ENCODE peak calls at places on chromosomes 2 and 18, in eight cellular contexts. F is spleen, N is K562, E is stomach, Q is heart left ventricle, X is suprapubic skin, Y is breast epithelium, R is uterus. D is an unnamed sample. For H3K27me3, the result is how much of the 10 kb centered on the place peaks cover.

GRCh38 chr2:181656450-181657261 is at the start of gene CERKL:
- DNase-seq in N (no peak), E (peak), R (no peak), Y (no peak), X (no peak), F (peak), Q (peak), D (peak)

GRCh38 chr2:20422679-20423271 is 24.1 kb upstream of the RHOB start:
- DNase-seq in X (peak), E (no peak), R (no peak), Y (no peak), N (peak), Q (peak), F (no peak), D (no peak)

GRCh38 chr2:46430992-46431391 is 48.4 kb upstream of the TMEM247 start:
- DNase-seq in X (no peak), F (no peak), Y (no peak), N (no peak), Q (no peak), R (no peak), E (no peak), D (no peak)

GRCh38 chr2:95158891-95159619 is 593 bp downstream of the ZNF514 start:
- DNase-seq in E (peak), Y (peak), F (peak), Q (peak), X (peak), R (peak), N (peak), D (peak)

GRCh38 chr2:176830362-176830761 is 382.2 kb upstream of the HNRNPA3 start:
- DNase-seq in Q (no peak), E (no peak), F (no peak), X (no peak), R (no peak), Y (no peak), N (no peak), D (no peak)

GRCh38 chr18:13448028-13448795 is 229.7 kb downstream of the LDLRAD4 start:
- DNase-seq in Y (no peak), R (no peak), F (no peak), X (no peak), E (no peak), Q (no peak), N (no peak), D (no peak)

GRCh38 chr18:45567123-45567522 is 48.2 kb upstream of the SLC14A2 start:
- DNase-seq in F (no peak), Q (peak), R (peak), E (no peak), Y (no peak), N (no peak), X (no peak), D (no peak)

GRCh38 chr2:240815761-240816583 is 4.0 kb downstream of the KIF1A start:
- DNase-seq in N (no peak), F (peak), Q (no peak), Y (no peak), E (peak), X (no peak), R (no peak), D (no peak)

GRCh38 chr18:22858121-22858520 is 75.0 kb upstream of the RBBP8 start:
- DNase-seq in F (no peak), Q (no peak), R (no peak), E (no peak), X (no peak), N (no peak), Y (no peak), D (no peak)

GRCh38 chr2:181678033-181678586 is 2.2 kb downstream of the NEUROD1 start:
- DNase-seq in E (peak), X (no peak), R (peak), N (peak), F (peak), Q (peak), Y (peak), D (peak)

GRCh38 chr2:205607146-205607545 is 75.2 kb upstream of the NRP2 start:
- DNase-seq in F (no peak), Q (no peak), N (no peak), R (no peak), E (no peak), Y (no peak), X (no peak), D (no peak)

GRCh38 chr2:27823564-27823963 is 52.0 kb downstream of the MRPL33 start:
- DNase-seq in E (no peak), Y (no peak), R (no peak), N (no peak), Q (no peak), X (no peak), F (no peak), D (no peak)

GRCh38 chr2:112648081-112648480 is 2.3 kb downstream of the SLC20A1 start:
- DNase-seq in Y (no peak), N (no peak), F (no peak), Q (no peak), X (no peak), R (no peak), E (no peak), D (no peak)

GRCh38 chr2:218799990-218800389 is 18.0 kb downstream of the CYP27A1 start:
- DNase-seq in Y (no peak), Q (no peak), X (no peak), F (no peak), N (no peak), R (no peak), E (no peak), D (no peak)

GRCh38 chr18:72058851-72059250 is 485.3 kb downstream of the CBLN2 start:
- DNase-seq in F (no peak), Y (no peak), Q (no peak), E (no peak), X (no peak), N (no peak), R (no peak), D (no peak)

GRCh38 chr2:186912979-186913378 is 64.0 kb upstream of the ZSWIM2 start:
- DNase-seq in Y (no peak), X (no peak), Q (no peak), E (no peak), R (no peak), F (no peak), N (no peak), D (no peak)

GRCh38 chr18:44592639-44593038 is 88.0 kb upstream of the SETBP1 start:
- DNase-seq in F (no peak), R (no peak), N (no peak), E (no peak), Q (peak), X (no peak), Y (no peak), D (no peak)

GRCh38 chr2:195318440-195319111 is 338.4 kb upstream of the SLC39A10 start:
- DNase-seq in X (no peak), Q (no peak), R (no peak), N (peak), F (no peak), Y (no peak), E (no peak), D (peak)

GRCh38 chr18:12520442-12520992 is 112.8 kb downstream of the PRELID3A start:
- DNase-seq in Q (no peak), R (no peak), Y (no peak), X (no peak), F (no peak), E (no peak), N (no peak), D (no peak)

GRCh38 chr18:11871501-11871900 is 20.3 kb downstream of the CHMP1B start:
- DNase-seq in E (no peak), X (no peak), N (no peak), R (no peak), Y (no peak), Q (no peak), F (no peak), D (no peak)

GRCh38 chr2:28656937-28657615 is 94.6 kb upstream of the PPP1CB start:
- DNase-seq in Y (no peak), X (no peak), N (no peak), F (no peak), E (peak), R (no peak), Q (no peak), D (no peak)

GRCh38 chr2:215280326-215280725 is 31.5 kb upstream of the ATIC start:
- DNase-seq in Y (no peak), Q (no peak), F (peak), R (no peak), E (no peak), N (no peak), X (no peak), D (peak)

GRCh38 chr2:227888289-227888688 is 16.9 kb downstream of the DAW1 start:
- DNase-seq in Q (no peak), R (no peak), X (no peak), F (no peak), N (no peak), E (no peak), Y (no peak), D (peak)

GRCh38 chr2:164371916-164372315 is 249.4 kb downstream of the GRB14 start:
- DNase-seq in F (no peak), N (no peak), X (no peak), Y (no peak), Q (no peak), R (no peak), E (no peak), D (no peak)

GRCh38 chr18:50947899-50948298 is 19.9 kb upstream of the ELAC1 start:
- DNase-seq in E (no peak), Y (no peak), N (peak), R (no peak), X (no peak), Q (no peak), F (no peak), D (no peak)

GRCh38 chr2:107585851-107586250 is 240.8 kb upstream of the RGPD4 start:
- DNase-seq in Y (no peak), N (no peak), E (no peak), Q (no peak), F (no peak), X (no peak), R (no peak), D (no peak)

GRCh38 chr18:26999797-27000196 is 134.3 kb upstream of the AQP4 start:
- DNase-seq in F (no peak), E (no peak), Y (no peak), Q (no peak), X (no peak), R (no peak), N (no peak), D (no peak)

GRCh38 chr2:220394433-220394832 is 767.0 kb downstream of the SLC4A3 start:
- DNase-seq in R (peak), E (no peak), X (no peak), Q (peak), N (no peak), F (no peak), Y (no peak), D (peak)

GRCh38 chr2:42770288-42771131 is 6.6 kb upstream of the OXER1 start:
- DNase-seq in Y (no peak), F (no peak), N (peak), E (peak), R (no peak), X (no peak), Q (no peak), D (peak)

GRCh38 chr2:86038291-86039081 is 67.2 kb downstream of the POLR1A start:
- DNase-seq in Q (no peak), F (peak), N (no peak), R (peak), X (peak), E (peak), Y (no peak), D (no peak)

GRCh38 chr2:219566640-219567039 is 4.7 kb downstream of the OBSL1 start:
- DNase-seq in E (no peak), Q (no peak), Y (no peak), N (no peak), X (no peak), F (no peak), R (no peak), D (no peak)

GRCh38 chr2:82796132-82796531 is 1662.9 kb downstream of the SUCLG1 start:
- DNase-seq in R (no peak), E (no peak), X (no peak), Y (no peak), Q (no peak), F (no peak), N (no peak), D (no peak)

GRCh38 chr2:94987074-94988020 is 38.2 kb upstream of the MAL start:
- DNase-seq in Q (no peak), E (no peak), F (no peak), Y (no peak), N (no peak), R (no peak), X (peak), D (no peak)

GRCh38 chr18:36708366-36708765 is 120.4 kb downstream of the TPGS2 start:
- DNase-seq in N (no peak), F (no peak), R (no peak), X (no peak), Y (no peak), Q (peak), E (no peak), D (no peak)

GRCh38 chr18:36711813-36712444 is 116.9 kb downstream of the TPGS2 start:
- DNase-seq in X (no peak), E (no peak), N (no peak), R (peak), F (no peak), Q (peak), Y (no peak), D (no peak)

GRCh38 chr18:36714476-36714875 is 114.3 kb downstream of the TPGS2 start:
- DNase-seq in E (no peak), X (no peak), Q (no peak), F (no peak), Y (no peak), N (no peak), R (no peak), D (no peak)

GRCh38 chr18:36709315-36709714 is 119.5 kb downstream of the TPGS2 start:
- DNase-seq in R (no peak), Y (no peak), Q (no peak), E (no peak), F (no peak), X (no peak), N (no peak), D (no peak)

GRCh38 chr18:36711014-36711725 is 117.6 kb downstream of the TPGS2 start:
- DNase-seq in N (no peak), Q (no peak), R (no peak), Y (no peak), F (no peak), E (no peak), X (no peak), D (no peak)
- TF ChIP-seq POLR2A in N (no peak), Q (no peak), R (no peak), Y (no peak), F (no peak), E (no peak), X (no peak), D (no peak)

GRCh38 chr2:113894156-113894743 is 4.4 kb downstream of the ACTR3 start:
- DNase-seq in N (no peak), Q (no peak), X (no peak), R (no peak), Y (no peak), E (no peak), F (no peak), D (peak)

GRCh38 chr2:113889471-113890252 is at the start of gene ACTR3:
- DNase-seq in F (peak), E (peak), Q (peak), N (peak), X (peak), R (peak), Y (peak), D (peak)

GRCh38 chr2:113890253-113891235 is 655 bp downstream of the ACTR3 start:
- DNase-seq in N (peak), E (peak), Q (peak), R (peak), Y (peak), X (peak), F (peak), D (peak)

GRCh38 chr2:113891265-113891959 is 1.5 kb downstream of the ACTR3 start:
- DNase-seq in Y (no peak), N (no peak), X (no peak), F (no peak), E (no peak), R (no peak), Q (no peak), D (no peak)

GRCh38 chr2:113892004-113892740 is 2.3 kb downstream of the ACTR3 start:
- DNase-seq in Y (no peak), F (no peak), N (no peak), X (no peak), E (no peak), R (no peak), Q (no peak), D (no peak)
- H3K4me3 ChIP-seq in Y (peak), F (peak), N (peak), X (peak), E (peak), R (peak), Q (peak), D (no peak)

DNA sequence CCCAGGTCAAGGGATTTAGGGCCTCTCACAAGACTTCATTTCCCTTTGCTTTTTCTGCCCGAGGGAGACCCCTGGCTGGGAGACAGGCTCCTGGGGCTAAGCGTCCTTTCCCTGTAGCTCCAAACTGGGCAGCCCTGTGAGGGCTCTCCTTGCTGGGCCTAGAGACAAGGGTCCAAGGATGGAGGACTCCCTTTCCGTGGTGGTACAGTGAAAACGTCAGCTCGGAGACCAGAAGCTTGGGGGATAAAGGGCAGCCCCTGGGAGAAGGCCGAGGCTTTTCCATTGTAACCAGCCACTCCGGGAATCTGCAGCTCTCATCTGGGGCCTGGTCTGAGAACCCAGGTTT is 2.3 kb downstream of the SIX2 start:
- DNase-seq in E (no peak), Y (no peak), X (no peak), N (no peak), Q (no peak), R (no peak), F (no peak), D (no peak)
- H3K27me3 ChIP-seq in E (under half), Y (under half), X (half or more), N (under half), Q (half or more), R (under half), F (under half), D (under half)

GRCh38 chr2:119366161-119366648 is 429 bp downstream of the C2orf76 start:
- DNase-seq in Q (no peak), F (no peak), R (no peak), Y (no peak), X (no peak), E (no peak), N (no peak), D (no peak)

GRCh38 chr2:119364798-119365197 is 1.8 kb downstream of the C2orf76 start:
- DNase-seq in N (no peak), Y (no peak), Q (no peak), E (no peak), X (no peak), F (no peak), R (no peak), D (no peak)

GRCh38 chr2:119365436-119365835 is 1.2 kb downstream of the C2orf76 start:
- DNase-seq in N (no peak), R (no peak), Y (no peak), X (no peak), E (no peak), Q (no peak), F (no peak), D (no peak)

GRCh38 chr2:119367472-119368099 is 809 bp downstream of the DBI start:
- DNase-seq in E (peak), Y (peak), X (peak), Q (peak), R (peak), F (peak), N (peak), D (peak)

GRCh38 chr2:119366649-119367471 is at the start of the genes C2orf76 and DBI:
- DNase-seq in F (peak), X (peak), R (peak), N (peak), Y (peak), Q (peak), E (peak), D (peak)
- TF ChIP-seq POLR2A in F (peak), X (peak), R (peak), N (peak), Y (peak), Q (peak), E (no peak), D (peak)

GRCh38 chr2:10977003-10977402 is 65.3 kb downstream of the KCNF1 start:
- DNase-seq in F (peak), N (no peak), E (no peak), X (no peak), R (no peak), Q (no peak), Y (no peak), D (no peak)

GRCh38 chr2:10978112-10978670 is 66.5 kb downstream of the KCNF1 start:
- DNase-seq in R (no peak), X (peak), F (no peak), Y (no peak), N (no peak), Q (no peak), E (no peak), D (no peak)

GRCh38 chr2:10980886-10981425 is 69.2 kb downstream of the KCNF1 start:
- DNase-seq in Q (no peak), R (no peak), Y (no peak), N (no peak), E (no peak), X (peak), F (no peak), D (no peak)

GRCh38 chr2:10980071-10980470 is 68.3 kb downstream of the KCNF1 start:
- DNase-seq in Y (no peak), E (no peak), X (no peak), N (no peak), Q (no peak), R (no peak), F (no peak), D (no peak)

DNA sequence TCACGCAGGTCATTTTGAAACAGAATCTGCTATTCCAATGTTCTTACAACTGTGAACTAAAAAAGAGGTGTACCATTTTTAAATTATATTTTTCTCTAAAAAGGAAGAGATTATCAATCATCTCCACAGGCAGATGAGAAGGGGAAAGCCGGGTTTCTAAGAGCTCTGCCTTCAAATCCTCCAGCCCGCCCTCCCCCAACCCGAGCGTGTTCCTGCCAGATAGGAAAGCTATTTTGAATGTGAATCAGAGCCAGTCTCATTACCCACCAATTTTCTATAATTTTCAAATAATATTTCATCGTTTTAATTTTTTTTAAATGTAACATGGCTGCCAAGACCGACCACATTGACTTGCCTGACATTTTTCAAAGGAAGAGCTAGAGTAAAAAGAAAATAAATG is 65.9 kb downstream of the KCNF1 start:
- DNase-seq in X (no peak), E (no peak), F (no peak), R (no peak), N (peak), Q (no peak), Y (peak), D (no peak)
- H3K4me3 ChIP-seq in X (no peak), E (no peak), F (no peak), R (no peak), N (no peak), Q (peak), Y (no peak), D (no peak)

DNA sequence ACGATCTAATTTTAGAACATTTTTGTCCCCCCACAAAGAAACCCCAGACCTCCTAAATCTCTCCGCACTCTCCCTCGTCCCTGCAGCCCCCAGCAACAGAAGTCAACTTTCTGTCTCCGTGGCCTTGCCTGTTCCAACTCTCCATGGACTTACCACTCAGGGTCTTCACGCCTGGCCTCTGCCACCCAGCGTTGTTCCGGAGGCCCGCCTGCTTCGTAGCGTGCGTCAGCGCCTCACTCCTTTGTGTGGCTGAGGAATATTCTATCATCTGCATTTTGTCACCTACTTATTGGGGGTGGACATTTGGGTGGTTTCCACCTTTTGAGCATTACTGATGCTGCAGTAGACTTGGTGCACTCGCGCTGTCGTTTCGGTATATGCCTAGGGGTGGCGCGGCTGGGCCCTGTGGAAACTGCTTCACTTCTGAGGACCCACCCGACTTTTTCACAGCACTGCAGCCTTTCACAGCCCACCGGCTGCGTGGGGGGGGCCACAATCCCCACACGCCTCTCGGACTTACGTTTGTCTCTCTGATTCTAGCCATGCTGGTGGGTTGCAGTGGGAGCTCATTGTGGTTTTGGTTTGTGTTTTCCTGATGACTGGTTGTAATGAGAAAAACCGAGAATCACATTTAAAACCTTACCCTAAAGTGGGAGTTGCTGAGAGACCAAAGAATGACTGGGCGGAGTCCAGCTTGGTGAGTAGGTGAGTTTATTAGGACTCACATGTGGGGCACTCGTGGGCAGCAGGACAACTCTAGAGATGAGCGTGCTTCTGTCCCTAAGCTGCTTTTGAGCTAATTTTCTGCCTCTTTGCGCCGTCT is 1.4 kb upstream of the HSBP1L1 start:
- DNase-seq in X (peak), Y (no peak), R (no peak), F (no peak), N (no peak), Q (no peak), E (no peak), D (no peak)
- H3K27me3 ChIP-seq in X (under half), Y (under half), R (under half), F (under half), N (under half), Q (under half), E (under half), D (under half)

D was measured in thyroid gland.